ENCODE peak calls at places on chromosomes 4 and X, in nine cellular contexts. One of them, this sample, is unnamed.

GRCh38 chrX:130896026-130896425 is 7.0 kb downstream of the ENOX2 start:
- DNase-seq in body of pancreas: no peak
- DNase-seq in heart right ventricle: no peak
- DNase-seq in tibial artery: peak; percentile 29
- DNase-seq in GM12878: no peak
- DNase-seq in MM.1S: no peak
- DNase-seq in pancreas: no peak
- DNase-seq in left ventricle myocardium inferior: no peak
- DNase-seq in PC-3: no peak
- DNase-seq in this sample: no peak

GRCh38 chr4:100548209-100548579 is 30.4 kb upstream of the EMCN start:
- DNase-seq in pancreas: no peak
- DNase-seq in left ventricle myocardium inferior: no peak
- DNase-seq in tibial artery: no peak
- DNase-seq in body of pancreas: no peak
- DNase-seq in heart right ventricle: no peak
- DNase-seq in PC-3: no peak
- DNase-seq in MM.1S: peak; percentile 34
- DNase-seq in GM12878: no peak
- DNase-seq in this sample: no peak

GRCh38 chr4:120842046-120842445 is 80.5 kb downstream of the PRDM5 start:
- DNase-seq in heart right ventricle: no peak
- DNase-seq in MM.1S: no peak
- DNase-seq in body of pancreas: no peak
- DNase-seq in left ventricle myocardium inferior: no peak
- DNase-seq in PC-3: no peak
- DNase-seq in tibial artery: no peak
- DNase-seq in pancreas: no peak
- DNase-seq in GM12878: no peak
- DNase-seq in this sample: no peak

GRCh38 chr4:48315728-48316630 is 25.4 kb upstream of the SLAIN2 start:
- DNase-seq in GM12878: no peak
- DNase-seq in PC-3: peak; percentile 63
- DNase-seq in MM.1S: peak; percentile 44
- DNase-seq in tibial artery: no peak
- DNase-seq in left ventricle myocardium inferior: no peak
- DNase-seq in heart right ventricle: peak; percentile 11
- DNase-seq in pancreas: no peak
- DNase-seq in body of pancreas: peak; percentile 9
- DNase-seq in this sample: peak; percentile 81

GRCh38 chr4:41391271-41391670 is 134.5 kb downstream of the UCHL1 start:
- DNase-seq in pancreas: no peak
- DNase-seq in heart right ventricle: no peak
- DNase-seq in PC-3: peak; percentile 55
- DNase-seq in body of pancreas: no peak
- DNase-seq in tibial artery: no peak
- DNase-seq in left ventricle myocardium inferior: no peak
- DNase-seq in MM.1S: no peak
- DNase-seq in GM12878: no peak
- DNase-seq in this sample: no peak

GRCh38 chrX:74351760-74352159 is 47.8 kb downstream of the ZCCHC13 start:
- DNase-seq in GM12878: no peak
- DNase-seq in tibial artery: no peak
- DNase-seq in body of pancreas: no peak
- DNase-seq in MM.1S: no peak
- DNase-seq in PC-3: no peak
- DNase-seq in heart right ventricle: no peak
- DNase-seq in left ventricle myocardium inferior: no peak
- DNase-seq in pancreas: no peak
- DNase-seq in this sample: no peak

GRCh38 chr4:136680271-136680670 is 852.0 kb downstream of the PCDH18 start:
- DNase-seq in body of pancreas: no peak
- DNase-seq in MM.1S: no peak
- DNase-seq in left ventricle myocardium inferior: no peak
- DNase-seq in GM12878: no peak
- DNase-seq in heart right ventricle: no peak
- DNase-seq in tibial artery: no peak
- DNase-seq in pancreas: no peak
- DNase-seq in PC-3: peak; percentile 7
- DNase-seq in this sample: no peak

GRCh38 chrX:70433848-70434351 is 10.7 kb upstream of the DLG3 start:
- DNase-seq in left ventricle myocardium inferior: peak; percentile 67
- DNase-seq in PC-3: peak; percentile 64
- DNase-seq in GM12878: no peak
- DNase-seq in tibial artery: peak; percentile 60
- DNase-seq in heart right ventricle: peak; percentile 60
- DNase-seq in MM.1S: peak; percentile 72
- DNase-seq in pancreas: peak; percentile 80
- DNase-seq in body of pancreas: peak; percentile 81
- DNase-seq in this sample: peak; percentile 87

GRCh38 chr4:102535398-102536082 is 34.4 kb downstream of the NFKB1 start:
- DNase-seq in left ventricle myocardium inferior: no peak
- DNase-seq in body of pancreas: no peak
- DNase-seq in pancreas: no peak
- DNase-seq in tibial artery: no peak
- DNase-seq in GM12878: no peak
- DNase-seq in PC-3: peak; percentile 60
- DNase-seq in heart right ventricle: no peak
- DNase-seq in MM.1S: no peak
- DNase-seq in this sample: peak; percentile 46

GRCh38 chr4:57094482-57095223 is 15.5 kb downstream of the IGFBP7 start:
- DNase-seq in heart right ventricle: no peak
- DNase-seq in GM12878: no peak
- DNase-seq in pancreas: no peak
- DNase-seq in tibial artery: no peak
- DNase-seq in PC-3: peak; percentile 25
- DNase-seq in left ventricle myocardium inferior: no peak
- DNase-seq in body of pancreas: no peak
- DNase-seq in MM.1S: no peak
- DNase-seq in this sample: no peak

GRCh38 chr4:83115000-83115399 is 471 bp upstream of the PLAC8 start:
- DNase-seq in GM12878: no peak
- DNase-seq in pancreas: no peak
- DNase-seq in left ventricle myocardium inferior: no peak
- DNase-seq in PC-3: peak; percentile 29
- DNase-seq in tibial artery: no peak
- DNase-seq in heart right ventricle: no peak
- DNase-seq in MM.1S: no peak
- DNase-seq in body of pancreas: no peak
- DNase-seq in this sample: no peak

GRCh38 chrX:39556056-39556455 is 541.7 kb downstream of the BCOR start:
- DNase-seq in tibial artery: no peak
- DNase-seq in left ventricle myocardium inferior: no peak
- DNase-seq in PC-3: no peak
- DNase-seq in pancreas: no peak
- DNase-seq in GM12878: no peak
- DNase-seq in body of pancreas: no peak
- DNase-seq in heart right ventricle: no peak
- DNase-seq in MM.1S: no peak
- DNase-seq in this sample: no peak

GRCh38 chr4:40264497-40264896 is 67.7 kb downstream of the RHOH start:
- DNase-seq in heart right ventricle: no peak
- DNase-seq in PC-3: no peak
- DNase-seq in tibial artery: no peak
- DNase-seq in left ventricle myocardium inferior: no peak
- DNase-seq in MM.1S: no peak
- DNase-seq in body of pancreas: no peak
- DNase-seq in GM12878: no peak
- DNase-seq in pancreas: no peak
- DNase-seq in this sample: no peak

DNA sequence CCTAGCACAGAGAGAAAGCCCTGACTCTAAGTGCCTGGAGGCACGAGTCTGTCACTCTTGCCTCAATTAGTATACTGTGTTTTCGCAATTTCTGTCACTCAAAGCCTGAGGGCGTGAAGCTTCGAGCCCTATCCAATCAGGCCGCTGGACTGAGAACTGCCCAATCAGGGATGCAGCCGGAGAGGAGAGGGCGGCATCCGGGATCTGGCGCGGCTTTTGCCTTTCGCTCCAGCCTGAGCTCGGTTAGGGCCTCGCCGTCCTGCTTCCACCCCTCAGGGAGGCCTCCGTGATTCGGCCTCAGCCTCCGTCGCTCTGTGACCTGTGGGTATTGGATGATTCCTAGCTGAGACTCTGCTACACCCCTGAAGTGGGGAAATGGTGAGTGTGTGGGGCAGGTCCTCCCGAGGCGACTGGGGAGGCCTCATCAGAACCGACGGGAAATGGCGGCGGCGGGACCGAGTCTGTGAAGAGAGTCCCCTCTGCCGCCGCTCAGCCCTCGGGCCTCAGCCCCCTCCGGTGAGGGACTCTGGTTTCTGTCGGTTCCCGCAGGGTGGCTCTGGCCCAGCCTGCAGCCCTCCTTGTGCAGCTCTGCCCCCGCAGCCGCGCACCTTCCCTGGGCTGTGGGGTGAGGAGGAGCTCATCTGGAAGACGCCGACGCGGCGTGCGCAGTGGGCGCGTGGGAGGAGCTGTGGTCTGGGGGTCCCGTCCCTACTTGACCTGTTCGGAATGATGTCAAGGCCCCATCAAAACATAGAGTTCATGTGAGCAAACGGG is 48.5 kb downstream of the ZNF141 start:
- DNase-seq in MM.1S: no peak
- DNase-seq in GM12878: no peak
- DNase-seq in heart right ventricle: no peak
- DNase-seq in body of pancreas: no peak
- DNase-seq in PC-3: no peak
- DNase-seq in pancreas: no peak
- DNase-seq in left ventricle myocardium inferior: no peak
- DNase-seq in tibial artery: no peak
- DNase-seq in this sample: no peak
- H3K9me3 ChIP-seq in MM.1S: no peaks in the 10 kb centered on the region
- H3K9me3 ChIP-seq in GM12878: peaks cover 22% of the 10 kb centered on the region
- H3K9me3 ChIP-seq in heart right ventricle: peaks cover 77% of the 10 kb centered on the region
- H3K9me3 ChIP-seq in body of pancreas: peaks cover 74% of the 10 kb centered on the region
- H3K9me3 ChIP-seq in PC-3: peaks cover 6% of the 10 kb centered on the region
- H3K9me3 ChIP-seq in pancreas: peaks cover 3% of the 10 kb centered on the region
- H3K9me3 ChIP-seq in left ventricle myocardium inferior: peaks cover 100% of the 10 kb centered on the region
- H3K9me3 ChIP-seq in tibial artery: peaks cover 98% of the 10 kb centered on the region
- H3K9me3 ChIP-seq in this sample: peaks cover 6% of the 10 kb centered on the region

DNA sequence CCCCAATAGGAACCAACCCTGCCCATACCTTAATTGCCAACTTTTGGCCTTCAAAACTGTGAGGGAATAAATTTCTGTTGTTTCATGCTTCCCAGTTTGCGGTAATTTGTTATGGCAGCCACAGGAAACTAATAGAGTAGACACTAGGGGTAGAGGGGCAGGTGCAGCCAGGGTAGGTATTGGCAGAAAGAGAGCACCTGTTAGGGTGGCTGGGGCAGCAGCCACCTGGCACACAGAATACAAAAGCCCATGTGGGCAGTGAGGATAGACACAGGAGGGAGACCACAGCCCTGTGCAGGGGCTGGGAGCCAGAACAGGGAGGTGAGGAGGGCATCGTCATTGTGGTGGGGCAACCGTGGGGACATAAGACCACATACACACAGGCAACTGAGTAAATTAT is 28.2 kb downstream of the IRF2 start:
- DNase-seq in tibial artery: no peak
- DNase-seq in pancreas: no peak
- DNase-seq in body of pancreas: no peak
- DNase-seq in GM12878: no peak
- DNase-seq in left ventricle myocardium inferior: no peak
- DNase-seq in heart right ventricle: no peak
- DNase-seq in MM.1S: peak; percentile 54
- DNase-seq in PC-3: no peak
- DNase-seq in this sample: no peak
- H3K4me1 ChIP-seq in tibial artery: peaks cover 33% of the 10 kb centered on the region
- H3K4me1 ChIP-seq in pancreas: peaks cover 10% of the 10 kb centered on the region
- H3K4me1 ChIP-seq in body of pancreas: peaks cover 13% of the 10 kb centered on the region
- H3K4me1 ChIP-seq in GM12878: peaks cover 38% of the 10 kb centered on the region
- H3K4me1 ChIP-seq in left ventricle myocardium inferior: peaks cover 100% of the 10 kb centered on the region
- H3K4me1 ChIP-seq in heart right ventricle: peaks cover 100% of the 10 kb centered on the region
- H3K4me1 ChIP-seq in MM.1S: peaks cover 66% of the 10 kb centered on the region
- H3K4me1 ChIP-seq in PC-3: peaks cover 11% of the 10 kb centered on the region
- H3K4me1 ChIP-seq in this sample: peaks cover 18% of the 10 kb centered on the region

DNA sequence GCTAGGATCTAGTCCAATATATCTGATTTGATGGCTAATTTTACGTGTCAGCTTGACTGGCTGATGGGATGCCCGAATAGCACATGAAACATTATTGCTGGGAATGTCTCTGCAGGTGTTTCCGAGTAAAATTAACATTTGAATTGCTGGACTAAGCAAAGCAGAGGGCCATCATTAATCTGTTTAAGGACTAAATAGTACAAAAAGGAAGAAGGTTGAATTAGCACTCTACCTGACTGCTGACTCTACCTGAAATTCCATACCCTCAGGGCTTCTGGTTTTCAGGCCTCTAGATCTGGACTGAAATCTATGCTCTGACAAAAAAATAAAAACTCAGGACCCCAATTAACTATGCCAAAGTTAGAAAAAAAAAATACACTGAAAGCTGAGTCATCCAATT is 1021.9 kb downstream of the FAM133A start:
- DNase-seq in left ventricle myocardium inferior: no peak
- DNase-seq in heart right ventricle: no peak
- DNase-seq in tibial artery: no peak
- DNase-seq in MM.1S: no peak
- DNase-seq in GM12878: no peak
- DNase-seq in PC-3: no peak
- DNase-seq in pancreas: no peak
- DNase-seq in body of pancreas: no peak
- DNase-seq in this sample: no peak
- H3K9me3 ChIP-seq in left ventricle myocardium inferior: no peaks in the 10 kb centered on the region
- H3K9me3 ChIP-seq in heart right ventricle: no peaks in the 10 kb centered on the region
- H3K9me3 ChIP-seq in tibial artery: no peaks in the 10 kb centered on the region
- H3K9me3 ChIP-seq in MM.1S: no peaks in the 10 kb centered on the region
- H3K9me3 ChIP-seq in GM12878: no peaks in the 10 kb centered on the region
- H3K9me3 ChIP-seq in PC-3: no peaks in the 10 kb centered on the region
- H3K9me3 ChIP-seq in pancreas: no peaks in the 10 kb centered on the region
- H3K9me3 ChIP-seq in body of pancreas: no peaks in the 10 kb centered on the region
- H3K9me3 ChIP-seq in this sample: peaks cover 26% of the 10 kb centered on the region

GRCh38 chr4:143356493-143356892 is 19.8 kb downstream of the GAB1 start:
- DNase-seq in GM12878: no peak
- DNase-seq in MM.1S: peak; percentile 89
- DNase-seq in pancreas: no peak
- DNase-seq in body of pancreas: peak; percentile 57
- DNase-seq in heart right ventricle: peak; percentile 30
- DNase-seq in left ventricle myocardium inferior: no peak
- DNase-seq in PC-3: no peak
- DNase-seq in tibial artery: no peak
- DNase-seq in this sample: no peak

GRCh38 chr4:143355540-143356217 is 19.0 kb downstream of the GAB1 start:
- DNase-seq in MM.1S: no peak
- DNase-seq in heart right ventricle: no peak
- DNase-seq in tibial artery: no peak
- DNase-seq in PC-3: peak; percentile 49
- DNase-seq in body of pancreas: no peak
- DNase-seq in GM12878: no peak
- DNase-seq in pancreas: no peak
- DNase-seq in left ventricle myocardium inferior: no peak
- DNase-seq in this sample: no peak

GRCh38 chr4:143353797-143354196 is 17.1 kb downstream of the GAB1 start:
- DNase-seq in tibial artery: no peak
- DNase-seq in GM12878: no peak
- DNase-seq in body of pancreas: no peak
- DNase-seq in PC-3: no peak
- DNase-seq in heart right ventricle: no peak
- DNase-seq in pancreas: no peak
- DNase-seq in left ventricle myocardium inferior: no peak
- DNase-seq in MM.1S: no peak
- DNase-seq in this sample: no peak

GRCh38 chr4:143352720-143353119 is 16.0 kb downstream of the GAB1 start:
- DNase-seq in pancreas: no peak
- DNase-seq in body of pancreas: no peak
- DNase-seq in left ventricle myocardium inferior: no peak
- DNase-seq in PC-3: no peak
- DNase-seq in MM.1S: no peak
- DNase-seq in tibial artery: no peak
- DNase-seq in heart right ventricle: no peak
- DNase-seq in GM12878: no peak
- DNase-seq in this sample: no peak

GRCh38 chr4:143354990-143355389 is 18.3 kb downstream of the GAB1 start:
- DNase-seq in body of pancreas: peak; percentile 29
- DNase-seq in heart right ventricle: no peak
- DNase-seq in GM12878: no peak
- DNase-seq in tibial artery: no peak
- DNase-seq in pancreas: no peak
- DNase-seq in left ventricle myocardium inferior: no peak
- DNase-seq in MM.1S: peak; percentile 70
- DNase-seq in PC-3: no peak
- DNase-seq in this sample: no peak
- H3K4me1 ChIP-seq in body of pancreas: peaks cover 68% of the 10 kb centered on the region
- H3K4me1 ChIP-seq in heart right ventricle: peaks cover 72% of the 10 kb centered on the region
- H3K4me1 ChIP-seq in GM12878: peaks cover 21% of the 10 kb centered on the region
- H3K4me1 ChIP-seq in tibial artery: peaks cover 53% of the 10 kb centered on the region
- H3K4me1 ChIP-seq in pancreas: peaks cover 69% of the 10 kb centered on the region
- H3K4me1 ChIP-seq in left ventricle myocardium inferior: no peaks in the 10 kb centered on the region
- H3K4me1 ChIP-seq in MM.1S: peaks cover 51% of the 10 kb centered on the region
- H3K4me1 ChIP-seq in PC-3: peaks cover 70% of the 10 kb centered on the region
- H3K4me1 ChIP-seq in this sample: peaks cover 2% of the 10 kb centered on the region

This sample was measured in Karpas-422.